ENCODE peak calls at places on chromosome 5, in ten cellular contexts. One of them, this sample, is unnamed.

GRCh38 chr5:125409496-125410351 is 663.3 kb upstream of the ZNF608 start:
- DNase-seq in AG10803: no peak
- DNase-seq in cardiac fibroblast: peak
- DNase-seq in heart left ventricle: no peak
- DNase-seq in astrocyte of the spinal cord: peak
- DNase-seq in fibroblast of lung: peak
- DNase-seq in epithelial cell of esophagus: peak
- DNase-seq in tibial nerve: no peak
- DNase-seq in spleen: no peak
- DNase-seq in lower lobe of right lung: no peak
- DNase-seq in this sample: peak

GRCh38 chr5:174317261-174317894 is 271.9 kb downstream of the NSG2 start:
- DNase-seq in AG10803: peak
- DNase-seq in cardiac fibroblast: peak
- DNase-seq in heart left ventricle: no peak
- DNase-seq in astrocyte of the spinal cord: peak
- DNase-seq in fibroblast of lung: peak
- DNase-seq in epithelial cell of esophagus: peak
- DNase-seq in tibial nerve: no peak
- DNase-seq in spleen: peak
- DNase-seq in lower lobe of right lung: no peak
- DNase-seq in this sample: peak

GRCh38 chr5:140259509-140259908 is 43.4 kb downstream of the PFDN1 start:
- DNase-seq in AG10803: no peak
- DNase-seq in cardiac fibroblast: no peak
- DNase-seq in heart left ventricle: no peak
- DNase-seq in astrocyte of the spinal cord: no peak
- DNase-seq in fibroblast of lung: no peak
- DNase-seq in epithelial cell of esophagus: peak
- DNase-seq in tibial nerve: no peak
- DNase-seq in spleen: no peak
- DNase-seq in lower lobe of right lung: no peak
- DNase-seq in this sample: no peak

GRCh38 chr5:159826351-159827222 is 89.7 kb upstream of the ADRA1B start:
- DNase-seq in AG10803: peak
- DNase-seq in cardiac fibroblast: peak
- DNase-seq in heart left ventricle: no peak
- DNase-seq in astrocyte of the spinal cord: peak
- DNase-seq in fibroblast of lung: peak
- DNase-seq in epithelial cell of esophagus: peak
- DNase-seq in tibial nerve: no peak
- DNase-seq in spleen: no peak
- DNase-seq in lower lobe of right lung: no peak
- DNase-seq in this sample: peak

GRCh38 chr5:119451561-119451960 is 736 bp upstream of the HSD17B4 start:
- DNase-seq in AG10803: no peak
- DNase-seq in cardiac fibroblast: no peak
- DNase-seq in heart left ventricle: no peak
- DNase-seq in astrocyte of the spinal cord: no peak
- DNase-seq in fibroblast of lung: no peak
- DNase-seq in epithelial cell of esophagus: no peak
- DNase-seq in tibial nerve: no peak
- DNase-seq in spleen: no peak
- DNase-seq in lower lobe of right lung: no peak
- DNase-seq in this sample: no peak

GRCh38 chr5:154977409-154977808 is 36.1 kb upstream of the KIF4B start:
- DNase-seq in AG10803: no peak
- DNase-seq in cardiac fibroblast: peak
- DNase-seq in heart left ventricle: no peak
- DNase-seq in astrocyte of the spinal cord: peak
- DNase-seq in fibroblast of lung: peak
- DNase-seq in epithelial cell of esophagus: peak
- DNase-seq in tibial nerve: no peak
- DNase-seq in spleen: no peak
- DNase-seq in lower lobe of right lung: no peak
- DNase-seq in this sample: peak

GRCh38 chr5:124438390-124439380 is 307.8 kb downstream of the ZNF608 start:
- DNase-seq in AG10803: no peak
- DNase-seq in cardiac fibroblast: no peak
- DNase-seq in heart left ventricle: no peak
- DNase-seq in astrocyte of the spinal cord: no peak
- DNase-seq in fibroblast of lung: peak
- DNase-seq in epithelial cell of esophagus: no peak
- DNase-seq in tibial nerve: no peak
- DNase-seq in spleen: no peak
- DNase-seq in lower lobe of right lung: no peak
- DNase-seq in this sample: no peak

GRCh38 chr5:67287795-67288194 is 91.2 kb upstream of the CD180 start:
- DNase-seq in AG10803: peak
- DNase-seq in cardiac fibroblast: peak
- DNase-seq in heart left ventricle: no peak
- DNase-seq in astrocyte of the spinal cord: peak
- DNase-seq in fibroblast of lung: peak
- DNase-seq in epithelial cell of esophagus: peak
- DNase-seq in tibial nerve: no peak
- DNase-seq in spleen: no peak
- DNase-seq in lower lobe of right lung: no peak
- DNase-seq in this sample: peak

GRCh38 chr5:73307645-73308346 is 134.8 kb downstream of the TMEM174 start:
- DNase-seq in AG10803: no peak
- DNase-seq in cardiac fibroblast: no peak
- DNase-seq in heart left ventricle: no peak
- DNase-seq in astrocyte of the spinal cord: no peak
- DNase-seq in fibroblast of lung: no peak
- DNase-seq in epithelial cell of esophagus: no peak
- DNase-seq in tibial nerve: no peak
- DNase-seq in spleen: no peak
- DNase-seq in lower lobe of right lung: no peak
- DNase-seq in this sample: no peak

GRCh38 chr5:91443028-91443427 is 59.9 kb upstream of the ARRDC3 start:
- DNase-seq in AG10803: peak
- DNase-seq in cardiac fibroblast: peak
- DNase-seq in heart left ventricle: no peak
- DNase-seq in astrocyte of the spinal cord: peak
- DNase-seq in fibroblast of lung: peak
- DNase-seq in epithelial cell of esophagus: peak
- DNase-seq in tibial nerve: no peak
- DNase-seq in spleen: no peak
- DNase-seq in lower lobe of right lung: no peak
- DNase-seq in this sample: peak

GRCh38 chr5:53490747-53491146 is 10.3 kb downstream of the FST start:
- DNase-seq in AG10803: peak
- DNase-seq in cardiac fibroblast: peak
- DNase-seq in heart left ventricle: no peak
- DNase-seq in astrocyte of the spinal cord: peak
- DNase-seq in fibroblast of lung: peak
- DNase-seq in epithelial cell of esophagus: peak
- DNase-seq in tibial nerve: no peak
- DNase-seq in spleen: no peak
- DNase-seq in lower lobe of right lung: no peak
- DNase-seq in this sample: peak

GRCh38 chr5:96530901-96531300 is 97.9 kb upstream of the PCSK1 start:
- DNase-seq in AG10803: no peak
- DNase-seq in cardiac fibroblast: no peak
- DNase-seq in heart left ventricle: no peak
- DNase-seq in astrocyte of the spinal cord: no peak
- DNase-seq in fibroblast of lung: no peak
- DNase-seq in epithelial cell of esophagus: no peak
- DNase-seq in tibial nerve: no peak
- DNase-seq in spleen: no peak
- DNase-seq in lower lobe of right lung: no peak
- DNase-seq in this sample: peak

GRCh38 chr5:170420809-170421412 is 31.7 kb upstream of the KCNMB1 start:
- DNase-seq in AG10803: peak
- DNase-seq in cardiac fibroblast: peak
- DNase-seq in heart left ventricle: peak
- DNase-seq in astrocyte of the spinal cord: peak
- DNase-seq in fibroblast of lung: peak
- DNase-seq in epithelial cell of esophagus: peak
- DNase-seq in tibial nerve: peak
- DNase-seq in spleen: peak
- DNase-seq in lower lobe of right lung: no peak
- DNase-seq in this sample: peak

GRCh38 chr5:1889321-1890065 is 6.8 kb upstream of the IRX4 start:
- DNase-seq in AG10803: no peak
- DNase-seq in cardiac fibroblast: no peak
- DNase-seq in heart left ventricle: no peak
- DNase-seq in astrocyte of the spinal cord: no peak
- DNase-seq in fibroblast of lung: no peak
- DNase-seq in epithelial cell of esophagus: peak
- DNase-seq in tibial nerve: no peak
- DNase-seq in spleen: peak
- DNase-seq in lower lobe of right lung: peak
- DNase-seq in this sample: no peak

GRCh38 chr5:71782393-71782770 is 63.3 kb downstream of the CARTPT start:
- DNase-seq in AG10803: no peak
- DNase-seq in cardiac fibroblast: no peak
- DNase-seq in heart left ventricle: no peak
- DNase-seq in astrocyte of the spinal cord: no peak
- DNase-seq in fibroblast of lung: no peak
- DNase-seq in epithelial cell of esophagus: no peak
- DNase-seq in tibial nerve: no peak
- DNase-seq in spleen: no peak
- DNase-seq in lower lobe of right lung: no peak
- DNase-seq in this sample: no peak

GRCh38 chr5:174010365-174010764 is 21.4 kb downstream of the C5orf47 start:
- DNase-seq in AG10803: no peak
- DNase-seq in cardiac fibroblast: no peak
- DNase-seq in heart left ventricle: no peak
- DNase-seq in astrocyte of the spinal cord: no peak
- DNase-seq in fibroblast of lung: no peak
- DNase-seq in epithelial cell of esophagus: no peak
- DNase-seq in tibial nerve: no peak
- DNase-seq in spleen: no peak
- DNase-seq in lower lobe of right lung: no peak
- DNase-seq in this sample: no peak

DNA sequence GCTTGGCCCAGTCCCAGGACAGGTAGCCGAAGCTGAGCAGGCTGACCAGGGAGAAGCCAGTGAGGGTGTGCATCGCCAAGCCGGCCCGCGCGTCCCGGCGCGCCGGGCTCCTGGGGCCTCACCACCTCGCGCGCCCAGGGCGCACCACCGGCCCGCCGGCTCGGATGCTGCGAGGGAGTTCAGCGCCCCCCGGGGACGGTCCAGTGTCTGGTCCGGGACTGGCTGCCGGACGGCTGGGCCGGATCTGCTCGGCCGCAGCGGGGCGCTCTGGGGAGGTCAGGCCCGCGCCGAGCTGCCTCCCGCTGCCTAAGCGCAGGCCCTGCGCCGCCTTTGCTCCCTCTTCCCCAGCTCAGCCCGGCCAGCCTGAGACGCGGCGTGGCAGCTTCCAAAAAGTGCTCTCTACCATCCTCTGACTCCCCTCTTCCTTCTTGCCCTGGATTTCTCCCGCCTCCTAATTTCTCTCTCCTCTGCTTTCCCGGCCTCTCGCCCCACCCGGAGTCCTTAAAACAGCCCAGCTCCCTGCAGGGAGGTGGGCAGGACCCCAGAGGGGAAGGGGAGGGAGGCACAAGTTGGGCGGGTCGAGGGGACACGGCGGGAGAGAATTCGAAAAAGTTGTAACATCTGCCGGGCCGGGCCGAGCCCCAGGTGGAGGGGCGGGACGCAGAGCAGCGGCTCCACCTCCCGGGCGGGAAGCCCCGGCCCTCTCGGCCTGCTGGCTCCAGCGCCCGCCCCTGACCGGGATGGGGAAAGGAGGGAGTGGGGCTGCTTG is at the start of gene ARSI:
- DNase-seq in AG10803: peak
- DNase-seq in cardiac fibroblast: peak
- DNase-seq in heart left ventricle: peak
- DNase-seq in astrocyte of the spinal cord: peak
- DNase-seq in fibroblast of lung: peak
- DNase-seq in epithelial cell of esophagus: peak
- DNase-seq in tibial nerve: no peak
- DNase-seq in spleen: peak
- DNase-seq in lower lobe of right lung: no peak
- DNase-seq in this sample: peak
- TF ChIP-seq CTCF in AG10803: peak
- TF ChIP-seq CTCF in cardiac fibroblast: no peak
- TF ChIP-seq CTCF in heart left ventricle: no peak
- TF ChIP-seq CTCF in astrocyte of the spinal cord: peak
- TF ChIP-seq CTCF in fibroblast of lung: no peak
- TF ChIP-seq CTCF in epithelial cell of esophagus: peak
- TF ChIP-seq CTCF in tibial nerve: no peak
- TF ChIP-seq CTCF in spleen: no peak
- TF ChIP-seq CTCF in lower lobe of right lung: no peak
- TF ChIP-seq CTCF in this sample: no peak

GRCh38 chr5:138468133-138468965 is 3.1 kb downstream of the EGR1 start:
- DNase-seq in AG10803: peak
- DNase-seq in cardiac fibroblast: peak
- DNase-seq in heart left ventricle: no peak
- DNase-seq in astrocyte of the spinal cord: peak
- DNase-seq in fibroblast of lung: peak
- DNase-seq in epithelial cell of esophagus: peak
- DNase-seq in tibial nerve: no peak
- DNase-seq in spleen: no peak
- DNase-seq in lower lobe of right lung: no peak
- DNase-seq in this sample: no peak
- H3K4me3 ChIP-seq in AG10803: peak
- H3K4me3 ChIP-seq in cardiac fibroblast: no peak
- H3K4me3 ChIP-seq in heart left ventricle: peak
- H3K4me3 ChIP-seq in astrocyte of the spinal cord: no peak
- H3K4me3 ChIP-seq in fibroblast of lung: peak
- H3K4me3 ChIP-seq in epithelial cell of esophagus: peak
- H3K4me3 ChIP-seq in tibial nerve: peak
- H3K4me3 ChIP-seq in spleen: no peak
- H3K4me3 ChIP-seq in lower lobe of right lung: no peak
- H3K4me3 ChIP-seq in this sample: no peak

DNA sequence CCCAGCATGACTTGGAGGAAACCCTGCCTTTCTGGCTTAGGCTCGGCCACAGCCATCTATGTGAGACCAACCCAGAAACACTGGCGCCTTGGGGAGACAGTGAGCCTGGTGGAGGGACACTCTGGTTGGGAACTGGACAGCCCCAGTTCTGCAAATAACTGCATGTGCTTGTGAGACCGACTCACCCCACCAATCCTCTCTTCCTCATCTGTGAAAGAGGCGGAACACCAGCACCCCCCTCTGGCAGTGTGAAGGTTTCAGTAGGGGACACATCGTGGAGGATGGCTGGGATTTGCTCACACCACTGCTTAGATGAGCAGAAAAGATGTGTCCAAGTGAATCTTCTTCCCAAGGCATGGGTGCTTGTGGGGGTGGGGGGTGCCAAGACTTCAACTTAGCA is 43.4 kb upstream of the N4BP3 start:
- DNase-seq in AG10803: no peak
- DNase-seq in cardiac fibroblast: peak
- DNase-seq in heart left ventricle: no peak
- DNase-seq in astrocyte of the spinal cord: no peak
- DNase-seq in fibroblast of lung: no peak
- DNase-seq in epithelial cell of esophagus: peak
- DNase-seq in tibial nerve: no peak
- DNase-seq in spleen: peak
- DNase-seq in lower lobe of right lung: no peak
- DNase-seq in this sample: peak
- TF ChIP-seq CTCF in AG10803: peak
- TF ChIP-seq CTCF in cardiac fibroblast: peak
- TF ChIP-seq CTCF in heart left ventricle: no peak
- TF ChIP-seq CTCF in astrocyte of the spinal cord: peak
- TF ChIP-seq CTCF in fibroblast of lung: peak
- TF ChIP-seq CTCF in epithelial cell of esophagus: peak
- TF ChIP-seq CTCF in tibial nerve: no peak
- TF ChIP-seq CTCF in spleen: no peak
- TF ChIP-seq CTCF in lower lobe of right lung: peak
- TF ChIP-seq CTCF in this sample: peak

GRCh38 chr5:75952291-75952690 is 130.9 kb upstream of the SV2C start:
- DNase-seq in AG10803: no peak
- DNase-seq in cardiac fibroblast: no peak
- DNase-seq in heart left ventricle: no peak
- DNase-seq in astrocyte of the spinal cord: no peak
- DNase-seq in fibroblast of lung: no peak
- DNase-seq in epithelial cell of esophagus: no peak
- DNase-seq in tibial nerve: no peak
- DNase-seq in spleen: no peak
- DNase-seq in lower lobe of right lung: no peak
- DNase-seq in this sample: no peak
- H3K4me3 ChIP-seq in AG10803: no peak
- H3K4me3 ChIP-seq in cardiac fibroblast: no peak
- H3K4me3 ChIP-seq in heart left ventricle: no peak
- H3K4me3 ChIP-seq in astrocyte of the spinal cord: no peak
- H3K4me3 ChIP-seq in fibroblast of lung: no peak
- H3K4me3 ChIP-seq in epithelial cell of esophagus: no peak
- H3K4me3 ChIP-seq in tibial nerve: no peak
- H3K4me3 ChIP-seq in spleen: no peak
- H3K4me3 ChIP-seq in lower lobe of right lung: no peak
- H3K4me3 ChIP-seq in this sample: no peak